ENCODE peak calls at places on chromosomes 1 and 21, in six cellular contexts. Y is nephron progenitor cell, B is foreskin keratinocyte, C is glutamatergic neuron, S is activated B cell treated with CpG ODN at 0.5 μM for 24 hours, D is AG10803. F is an unnamed sample.

GRCh38 chr1:85867189-85867588 is 159.0 kb upstream of the ZNHIT6 start:
- DNase-seq in C (no peak), D (peak), Y (no peak), B (no peak), S (no peak), F (no peak)

GRCh38 chr21:31731112-31731801 is 661 bp downstream of the SCAF4 start:
- DNase-seq in D (peak), Y (peak), C (peak), B (no peak), S (no peak), F (peak)

GRCh38 chr1:43979528-43980254 is 681 bp downstream of the B4GALT2 start:
- DNase-seq in S (no peak), B (peak), C (peak), Y (peak), D (peak), F (peak)

GRCh38 chr1:94926365-94926914 is 470 bp downstream of the CNN3 start:
- DNase-seq in S (peak), D (peak), Y (peak), B (peak), C (peak), F (peak)

GRCh38 chr1:161440312-161440894 is 64.9 kb upstream of the FCGR2A start:
- DNase-seq in Y (peak), B (peak), D (peak), S (peak), C (peak), F (peak)

GRCh38 chr1:27487927-27488522 is 1.9 kb downstream of the WASF2 start:
- DNase-seq in C (no peak), S (no peak), D (peak), B (no peak), Y (no peak), F (no peak)

GRCh38 chr21:41919666-41920398 is 34.0 kb downstream of the C2CD2 start:
- DNase-seq in S (no peak), C (no peak), D (no peak), B (no peak), Y (no peak), F (no peak)

GRCh38 chr1:47477595-47478080 is 39.8 kb downstream of the FOXD2 start:
- DNase-seq in B (no peak), D (no peak), Y (no peak), S (no peak), C (no peak), F (no peak)

GRCh38 chr1:220815409-220815808 is 28.7 kb downstream of the MTARC1 start:
- DNase-seq in Y (no peak), C (no peak), B (no peak), D (no peak), S (no peak), F (no peak)

GRCh38 chr1:36446261-36446660 is 4.0 kb downstream of the OSCP1 start:
- DNase-seq in D (no peak), C (peak), Y (peak), S (no peak), B (no peak), F (no peak)
- TF ChIP-seq CTCF in D (no peak), C (no peak), Y (peak), S (no peak), B (peak), F (peak)

DNA sequence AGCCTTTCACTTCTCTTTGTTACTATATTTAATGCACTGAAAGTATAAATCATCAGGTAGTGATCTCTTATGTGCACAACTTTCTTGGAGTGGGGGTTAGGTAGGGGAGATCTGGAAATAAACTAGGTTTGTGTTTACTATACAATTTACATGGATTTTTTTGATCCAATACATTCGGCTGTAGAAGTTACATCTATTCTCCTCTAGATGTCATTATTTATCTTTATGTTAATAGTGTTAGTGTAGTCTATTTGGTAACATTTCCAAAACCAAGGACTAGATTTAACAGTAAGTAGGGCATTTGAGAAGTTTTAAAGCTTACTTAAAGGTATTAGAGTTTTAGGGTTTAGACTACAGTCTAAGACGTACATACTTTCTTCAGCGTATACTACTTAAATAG is 5.4 kb downstream of the VPS45 start:
- DNase-seq in D (peak), B (no peak), Y (no peak), C (no peak), S (no peak), F (no peak)
- TF ChIP-seq CTCF in D (peak), B (peak), Y (peak), C (no peak), S (no peak), F (peak)

DNA sequence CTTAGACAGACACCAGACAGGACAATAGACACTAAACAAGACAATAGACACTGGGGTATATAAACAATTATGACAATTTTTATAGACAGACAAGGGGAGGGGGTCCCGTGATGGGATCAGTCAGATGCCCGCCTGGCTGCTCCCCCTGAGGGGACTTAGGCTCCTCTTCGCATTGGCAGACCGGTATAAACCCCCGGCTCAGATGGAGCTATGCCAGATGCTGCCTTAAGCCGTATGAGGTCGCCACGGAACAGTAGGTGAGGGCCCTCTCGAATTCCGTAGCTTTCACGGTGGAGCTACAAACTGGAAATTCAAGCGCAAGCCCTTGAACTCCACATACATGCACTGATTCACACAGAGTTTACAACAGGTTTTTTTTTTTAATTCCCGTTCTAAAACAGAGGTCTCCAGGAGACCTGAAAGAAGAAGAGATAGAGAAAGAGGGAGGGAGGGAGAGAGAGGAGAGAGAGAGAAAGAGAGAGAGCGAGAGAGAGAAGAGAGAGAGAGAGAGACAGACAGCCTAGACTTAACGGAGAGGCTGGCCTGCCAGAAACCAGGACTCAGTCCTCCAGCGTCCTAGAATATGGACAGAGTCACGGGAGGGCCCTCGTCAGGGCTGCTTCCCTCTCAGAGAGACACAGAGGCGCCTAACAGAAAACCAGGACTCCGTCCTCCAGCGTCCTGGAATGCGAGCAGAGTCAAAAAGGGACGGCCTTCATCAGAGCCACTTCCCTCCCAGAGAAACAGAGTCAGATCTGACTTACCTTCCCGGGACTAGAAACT is 24.4 kb upstream of the TMEM54 start:
- DNase-seq in C (peak), S (no peak), Y (peak), D (no peak), B (peak), F (no peak)
- TF ChIP-seq CTCF in C (no peak), S (no peak), Y (no peak), D (no peak), B (peak), F (no peak)

DNA sequence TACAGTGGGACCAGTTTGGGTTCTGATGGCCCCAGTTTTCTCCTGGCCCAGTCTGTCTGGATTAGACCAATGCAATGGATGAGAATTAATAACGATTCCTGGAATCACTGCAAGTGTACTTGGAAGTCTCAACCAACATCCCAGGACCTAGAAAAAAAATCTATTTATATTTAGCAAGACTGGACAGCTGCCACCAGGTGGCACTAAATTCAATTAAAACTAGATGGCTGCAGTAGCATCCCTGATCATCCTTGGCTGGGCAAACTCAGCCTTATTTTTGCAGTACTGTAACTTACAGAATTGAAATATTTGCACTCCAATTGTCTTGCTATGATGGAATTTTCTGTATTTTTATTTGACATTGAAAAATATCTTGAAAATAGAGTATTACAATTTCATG is 165.7 kb downstream of the NCAM2 start:
- DNase-seq in Y (peak), C (peak), S (no peak), D (peak), B (peak), F (peak)
- TF ChIP-seq CTCF in Y (peak), C (peak), S (no peak), D (peak), B (peak), F (peak)

GRCh38 chr21:44619886-44620285 is 7.0 kb upstream of the KRTAP10-9 start:
- DNase-seq in C (no peak), D (no peak), B (no peak), Y (no peak), S (no peak), F (no peak)

GRCh38 chr21:44618504-44618903 is 6.6 kb downstream of the KRTAP10-8 start:
- DNase-seq in B (no peak), D (peak), C (no peak), S (no peak), Y (no peak), F (no peak)

GRCh38 chr21:44616591-44616926 is 4.7 kb downstream of the KRTAP10-8 start:
- DNase-seq in Y (no peak), S (no peak), C (no peak), B (peak), D (no peak), F (no peak)

GRCh38 chr21:44617071-44617501 is 5.2 kb downstream of the KRTAP10-8 start:
- DNase-seq in Y (no peak), B (no peak), D (no peak), S (no peak), C (peak), F (no peak)

DNA sequence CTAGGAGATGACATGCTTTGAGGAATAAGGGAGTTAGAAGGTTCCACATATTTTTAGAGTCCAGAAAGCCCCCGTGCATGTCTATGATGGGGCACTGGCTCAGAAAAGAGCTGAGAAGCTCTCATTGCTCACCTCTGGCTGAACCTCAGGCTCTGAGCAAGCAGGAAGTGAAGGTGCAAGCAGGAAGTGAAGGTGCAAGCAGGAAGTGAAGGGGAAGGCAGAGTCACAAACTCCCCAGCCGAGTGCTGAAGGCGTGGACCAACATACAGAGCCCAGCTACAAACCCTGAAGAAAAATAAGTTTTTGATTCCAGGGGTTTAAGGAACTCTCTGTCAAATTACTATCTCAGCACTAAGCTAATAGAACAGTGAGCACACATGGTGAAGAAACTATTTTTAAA is 7.0 kb downstream of the KRTAP10-8 start:
- DNase-seq in Y (no peak), D (no peak), S (no peak), B (no peak), C (no peak), F (no peak)
- TF ChIP-seq CTCF in Y (no peak), D (no peak), S (no peak), B (no peak), C (no peak), F (no peak)

DNA sequence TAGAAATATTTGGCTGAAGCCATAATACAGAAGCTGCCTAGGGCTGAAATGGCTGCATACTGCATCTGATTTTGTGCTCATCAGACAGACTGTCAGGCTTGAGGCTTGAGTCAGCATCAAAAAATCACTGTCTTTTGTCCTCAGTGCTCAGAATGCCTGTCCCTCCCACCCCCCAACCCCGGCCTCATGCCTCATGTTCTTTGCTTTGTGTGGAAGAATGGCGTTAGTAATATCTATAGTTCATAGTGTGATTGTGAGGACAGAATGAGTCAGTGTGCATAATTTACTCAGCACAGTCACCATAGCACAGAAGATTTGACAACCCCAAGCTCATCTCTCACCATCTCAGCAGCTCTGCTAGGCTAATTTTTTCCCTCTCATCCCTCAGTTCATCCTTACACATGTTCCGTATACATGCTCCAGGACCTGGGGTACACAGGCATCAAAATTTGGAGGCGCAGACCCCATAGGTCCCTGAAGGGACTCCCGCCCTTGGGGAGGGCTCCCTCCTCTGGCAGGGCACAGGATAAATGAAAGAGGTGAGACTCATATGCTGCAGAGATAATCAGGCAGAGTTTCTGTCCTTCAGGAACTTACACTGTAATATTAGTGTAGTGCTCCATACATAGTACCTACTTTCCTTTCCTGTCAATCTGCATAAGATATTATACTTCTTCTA is 159.1 kb upstream of the C8B start:
- DNase-seq in S (no peak), Y (no peak), B (peak), D (peak), C (no peak), F (no peak)
- TF ChIP-seq CTCF in S (no peak), Y (no peak), B (peak), D (peak), C (no peak), F (no peak)

F was measured in progenitor cell of endocrine pancreas.